ENCODE peak calls at places on chromosomes 12 and 14, in five cellular contexts. X is fibroblast of pulmonary artery, O is RWPE1, T is iris pigment epithelial cell, U is amygdala. R is an unnamed sample.

GRCh38 chr12:76268267-76268666 is 79.9 kb downstream of the BBS10 start:
- DNase-seq in X (no peak), O (no peak), T (peak; percentile 89), U (no peak), R (no peak)

GRCh38 chr14:92121670-92122350 is at the start of the genes CPSF2 and NDUFB1:
- DNase-seq in X (peak; percentile 74), O (peak; percentile 90), T (peak; percentile 83), U (peak; percentile 89), R (peak; percentile 94)

GRCh38 chr14:73254247-73255004 is 17.1 kb downstream of the PAPLN start:
- DNase-seq in X (no peak), O (no peak), T (no peak), U (no peak), R (no peak)

GRCh38 chr14:99181246-99181645 is 90.8 kb downstream of the BCL11B start:
- DNase-seq in X (no peak), O (no peak), T (no peak), U (no peak), R (no peak)

GRCh38 chr14:68363841-68364711 is 428.8 kb downstream of the ZFP36L1 start:
- DNase-seq in X (peak; percentile 61), O (no peak), T (peak; percentile 65), U (peak; percentile 58), R (peak; percentile 87)

GRCh38 chr12:32586390-32586789 is 92.7 kb upstream of the DNM1L start:
- DNase-seq in X (peak; percentile 39), O (peak; percentile 57), T (peak; percentile 70), U (no peak), R (no peak)

GRCh38 chr12:1859643-1860042 is 39.3 kb downstream of the LRTM2 start:
- DNase-seq in X (no peak), O (no peak), T (peak; percentile 62), U (no peak), R (no peak)

GRCh38 chr12:93440043-93440835 is 1.5 kb downstream of the UBE2N start:
- DNase-seq in X (no peak), O (no peak), T (peak; percentile 43), U (no peak), R (no peak)

GRCh38 chr12:71652656-71653055 is 11.0 kb downstream of the ZFC3H1 start:
- DNase-seq in X (no peak), O (no peak), T (peak; percentile 12), U (no peak), R (no peak)

GRCh38 chr14:37899365-37899764 is 303.9 kb downstream of the TTC6 start:
- DNase-seq in X (no peak), O (no peak), T (no peak), U (no peak), R (no peak)

GRCh38 chr12:94265521-94265920 is 117.1 kb downstream of the PLXNC1 start:
- DNase-seq in X (no peak), O (no peak), T (no peak), U (no peak), R (no peak)

GRCh38 chr12:77062846-77063461 is 2.4 kb downstream of the E2F7 start:
- DNase-seq in X (peak; percentile 86), O (no peak), T (peak; percentile 90), U (no peak), R (no peak)

GRCh38 chr12:113439301-113439597 is 17.1 kb downstream of the SDSL start:
- DNase-seq in X (no peak), O (no peak), T (no peak), U (no peak), R (no peak)

GRCh38 chr14:85528882-85529585 is 910 bp upstream of the FLRT2 start:
- DNase-seq in X (peak; percentile 77), O (peak; percentile 14), T (peak; percentile 90), U (peak; percentile 19), R (no peak)

GRCh38 chr12:57745485-57745881 is 644 bp downstream of the TSPAN31 start:
- DNase-seq in X (no peak), O (no peak), T (no peak), U (no peak), R (no peak)

GRCh38 chr12:128910629-128911028 is 57.4 kb downstream of the GLT1D1 start:
- DNase-seq in X (no peak), O (no peak), T (no peak), U (no peak), R (no peak)

GRCh38 chr12:50533971-50534370 is 29.2 kb downstream of the DIP2B start:
- DNase-seq in X (no peak), O (no peak), T (no peak), U (no peak), R (no peak)

GRCh38 chr12:42482086-42482819 is 107.3 kb downstream of the PRICKLE1 start:
- DNase-seq in X (peak; percentile 89), O (no peak), T (peak; percentile 60), U (no peak), R (no peak)

GRCh38 chr14:53916239-53916638 is 40.4 kb downstream of the BMP4 start:
- DNase-seq in X (no peak), O (no peak), T (no peak), U (no peak), R (no peak)

GRCh38 chr14:39395555-39396254 is 36.5 kb downstream of the FBXO33 start:
- DNase-seq in X (no peak), O (peak; percentile 32), T (peak; percentile 38), U (no peak), R (no peak)

GRCh38 chr12:113231275-113232231 is 10.3 kb downstream of the TPCN1 start:
- DNase-seq in X (peak; percentile 72), O (peak; percentile 77), T (peak; percentile 85), U (no peak), R (peak; percentile 24)

GRCh38 chr14:75044760-75045159 is 6.5 kb downstream of the MLH3 start:
- DNase-seq in X (no peak), O (no peak), T (no peak), U (no peak), R (no peak)

GRCh38 chr12:29448157-29448556 is 49.3 kb downstream of the OVCH1 start:
- DNase-seq in X (no peak), O (no peak), T (no peak), U (no peak), R (no peak)

GRCh38 chr12:47740536-47741339 is 15.4 kb upstream of the ENDOU start:
- DNase-seq in X (no peak), O (no peak), T (no peak), U (no peak), R (no peak)

GRCh38 chr12:96271469-96272199 is 77.5 kb downstream of the ELK3 start:
- DNase-seq in X (peak; percentile 35), O (no peak), T (no peak), U (no peak), R (no peak)

GRCh38 chr14:103374121-103374520 is 11.1 kb upstream of the MARK3 start:
- DNase-seq in X (no peak), O (no peak), T (no peak), U (no peak), R (no peak)

GRCh38 chr14:104001003-104001402 is 58.7 kb upstream of the RD3L start:
- DNase-seq in X (no peak), O (no peak), T (no peak), U (no peak), R (no peak)

GRCh38 chr12:24820872-24821271 is 128.0 kb downstream of the BCAT1 start:
- DNase-seq in X (peak; percentile 74), O (no peak), T (peak; percentile 94), U (no peak), R (no peak)

GRCh38 chr14:91649930-91650329 is 82.0 kb downstream of the CATSPERB start:
- DNase-seq in X (peak; percentile 70), O (peak; percentile 53), T (peak; percentile 50), U (peak; percentile 2), R (no peak)

GRCh38 chr12:90729741-90730140 is 225.2 kb downstream of the CCER1 start:
- DNase-seq in X (peak; percentile 54), O (no peak), T (peak; percentile 14), U (no peak), R (no peak)

GRCh38 chr14:72615511-72616121 is 278.3 kb downstream of the DPF3 start:
- DNase-seq in X (peak; percentile 65), O (peak; percentile 57), T (peak; percentile 37), U (no peak), R (no peak)

GRCh38 chr12:67042697-67043131 is 226.4 kb upstream of the CAND1 start:
- DNase-seq in X (peak; percentile 6), O (peak; percentile 41), T (peak; percentile 35), U (no peak), R (no peak)

GRCh38 chr12:52913424-52913821 is 8.5 kb upstream of the KRT8 start:
- DNase-seq in X (no peak), O (no peak), T (no peak), U (no peak), R (no peak)

GRCh38 chr14:65223636-65224035 is 121.3 kb upstream of the MAX start:
- DNase-seq in X (no peak), O (no peak), T (no peak), U (no peak), R (no peak)

GRCh38 chr14:77830692-77831091 is 30.8 kb downstream of the ADCK1 start:
- DNase-seq in X (no peak), O (peak; percentile 57), T (no peak), U (no peak), R (no peak)

GRCh38 chr14:84202486-84202885 is 1327.5 kb upstream of the FLRT2 start:
- DNase-seq in X (peak; percentile 25), O (no peak), T (peak; percentile 13), U (no peak), R (no peak)

GRCh38 chr14:69573841-69574265 is 818 bp downstream of the CCDC177 start:
- DNase-seq in X (no peak), O (no peak), T (no peak), U (no peak), R (no peak)